ENCODE peak calls at places on chromosomes 3 and 15, in five cellular contexts. F is K562, X is H1, T is HCT116, Q is GM12878. N is an unnamed sample.

GRCh38 chr3:133301194-133301593 is 98.7 kb upstream of the BFSP2 start:
- DNase-seq in T (no peak), Q (no peak), F (no peak), X (no peak), N (no peak)

GRCh38 chr3:194003128-194004057 is 132.6 kb upstream of the HES1 start:
- DNase-seq in T (peak), Q (peak), X (peak), F (peak), N (peak)

GRCh38 chr3:78091478-78092119 is 1051.7 kb downstream of the ROBO2 start:
- DNase-seq in Q (no peak), X (no peak), T (no peak), F (no peak), N (no peak)

GRCh38 chr15:80920271-80920699 is 69.3 kb downstream of the MESD start:
- DNase-seq in X (no peak), T (no peak), F (no peak), Q (no peak), N (no peak)

GRCh38 chr3:105365536-105366301 is 990 bp upstream of the ALCAM start:
- DNase-seq in X (no peak), Q (no peak), T (no peak), F (no peak), N (peak)

GRCh38 chr3:71358243-71358642 is 225.3 kb downstream of the FOXP1 start:
- DNase-seq in X (no peak), T (no peak), Q (no peak), F (no peak), N (no peak)

GRCh38 chr3:185207931-185208746 is 45.7 kb downstream of the EHHADH start:
- DNase-seq in F (no peak), X (no peak), T (no peak), Q (peak), N (no peak)

GRCh38 chr15:89647191-89647851 is 7.9 kb downstream of the KIF7 start:
- DNase-seq in Q (no peak), F (peak), X (peak), T (peak), N (peak)

GRCh38 chr3:186937017-186937875 is 6.9 kb downstream of the ST6GAL1 start:
- DNase-seq in T (no peak), F (no peak), X (no peak), Q (no peak), N (no peak)

GRCh38 chr3:141427764-141428163 is 59.1 kb upstream of the RASA2 start:
- DNase-seq in Q (no peak), T (no peak), X (no peak), F (no peak), N (no peak)

GRCh38 chr3:141425523-141426233 is 57.4 kb downstream of the ZBTB38 start:
- DNase-seq in X (no peak), F (no peak), Q (no peak), T (no peak), N (no peak)

GRCh38 chr3:141422961-141423582 is 54.8 kb downstream of the ZBTB38 start:
- DNase-seq in F (no peak), X (no peak), T (no peak), Q (no peak), N (no peak)

GRCh38 chr3:141429371-141430035 is 57.3 kb upstream of the RASA2 start:
- DNase-seq in T (no peak), Q (no peak), X (no peak), F (no peak), N (no peak)

GRCh38 chr3:141426404-141427034 is 58.2 kb downstream of the ZBTB38 start:
- DNase-seq in Q (no peak), F (peak), T (no peak), X (no peak), N (peak)
- TF ChIP-seq JUND in Q (no peak), F (no peak), T (no peak), X (no peak), N (no peak)

DNA sequence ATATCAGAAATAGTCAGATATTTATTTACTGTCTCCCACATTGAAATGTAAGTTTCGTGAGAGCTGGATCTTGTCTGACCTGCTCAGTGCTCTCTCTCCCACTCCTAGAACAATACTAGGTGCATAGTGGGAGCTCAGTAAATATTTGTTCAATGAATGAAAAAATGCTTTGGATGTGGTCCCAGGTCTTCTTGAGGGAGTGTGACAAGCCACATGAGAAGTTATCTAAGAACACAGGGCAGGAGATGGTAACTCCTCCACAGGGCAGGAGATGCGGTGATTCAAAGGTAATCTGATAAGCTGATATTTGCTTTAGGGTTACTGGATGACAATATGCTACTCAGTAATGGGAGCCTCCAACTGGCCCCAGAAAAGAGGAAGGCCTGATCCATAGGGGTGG is 25.8 kb upstream of the PLA2G4E start:
- DNase-seq in Q (no peak), X (no peak), F (no peak), T (no peak), N (peak)
- TF ChIP-seq JUND in Q (no peak), X (no peak), F (no peak), T (no peak), N (no peak)

DNA sequence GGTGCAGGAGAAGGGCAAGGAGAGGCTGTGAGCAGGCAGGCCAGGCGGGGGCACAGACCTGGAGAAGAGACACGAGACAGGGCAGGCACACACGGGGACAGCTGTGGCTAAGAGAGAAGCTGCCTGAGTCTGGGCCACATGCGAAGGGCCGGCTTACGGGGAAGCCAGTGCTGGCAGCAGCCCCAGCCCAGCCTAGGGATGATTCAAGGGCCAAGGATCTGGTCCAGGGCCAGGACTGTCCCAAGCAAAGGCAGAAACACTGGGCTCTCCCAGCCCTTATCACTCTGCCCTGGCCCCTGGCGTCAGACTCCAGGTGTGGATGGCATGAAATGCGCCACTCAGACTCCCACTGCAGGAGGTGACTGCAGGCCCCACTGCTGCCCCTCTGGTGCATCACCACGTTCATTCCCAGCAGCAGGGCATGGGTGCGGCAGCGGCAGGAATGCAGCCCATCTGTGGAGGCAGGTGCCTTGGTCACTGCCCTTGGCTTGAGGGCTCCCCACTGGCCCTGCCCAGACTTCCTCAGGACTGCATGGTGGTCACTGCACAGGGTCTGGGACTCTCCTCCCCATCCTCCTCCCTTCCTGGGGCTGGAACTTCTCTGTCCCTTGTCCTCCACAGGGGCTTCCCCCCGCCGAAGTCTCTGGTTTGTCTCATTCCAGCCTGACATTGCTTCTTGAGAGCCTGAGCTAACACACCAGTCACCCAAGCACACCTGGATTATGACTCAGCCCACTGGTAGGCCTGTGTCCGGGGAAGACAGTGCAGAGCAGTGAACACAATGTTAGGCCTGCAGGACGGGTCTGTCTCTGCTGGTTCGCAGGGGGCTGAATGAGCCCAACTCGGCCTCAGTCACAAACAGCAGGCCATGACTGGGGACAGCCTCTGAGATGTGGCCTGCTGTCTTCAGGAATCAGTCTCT is 69.3 kb downstream of the TBC1D2B start:
- DNase-seq in T (no peak), F (no peak), X (no peak), Q (no peak), N (no peak)
- TF ChIP-seq JUND in T (no peak), F (no peak), X (no peak), Q (no peak), N (no peak)

GRCh38 chr15:51621917-51622268 is 678 bp downstream of the DMXL2 start:
- DNase-seq in X (no peak), Q (no peak), T (peak), F (no peak), N (peak)
- TF ChIP-seq JUND in X (no peak), Q (no peak), T (no peak), F (peak), N (no peak)